ENCODE peak calls at places on chromosome 3, in ten cellular contexts. One of them, this sample, is unnamed.

GRCh38 chr3:87468938-87469337 is 192.6 kb upstream of the POU1F1 start:
- DNase-seq in cardiac muscle cell: no peak
- DNase-seq in kidney: no peak
- DNase-seq in fibroblast of pulmonary artery: no peak
- DNase-seq in left ventricle myocardium inferior: no peak
- DNase-seq in sigmoid colon: no peak
- DNase-seq in breast epithelium: no peak
- DNase-seq in CD8-positive, alpha-beta T cell: no peak
- DNase-seq in ascending aorta: no peak
- DNase-seq in lung: no peak
- DNase-seq in this sample: peak; percentile 12

GRCh38 chr3:83011471-83011870 is 1250.0 kb upstream of the GBE1 start:
- DNase-seq in cardiac muscle cell: no peak
- DNase-seq in kidney: no peak
- DNase-seq in fibroblast of pulmonary artery: no peak
- DNase-seq in left ventricle myocardium inferior: no peak
- DNase-seq in sigmoid colon: no peak
- DNase-seq in breast epithelium: no peak
- DNase-seq in CD8-positive, alpha-beta T cell: no peak
- DNase-seq in ascending aorta: no peak
- DNase-seq in lung: no peak
- DNase-seq in this sample: peak; percentile 16

GRCh38 chr3:111859061-111859973 is at the start of gene PHLDB2:
- DNase-seq in cardiac muscle cell: peak; percentile 94
- DNase-seq in kidney: peak; percentile 94
- DNase-seq in fibroblast of pulmonary artery: peak; percentile 86
- DNase-seq in left ventricle myocardium inferior: peak; percentile 87
- DNase-seq in sigmoid colon: peak; percentile 91
- DNase-seq in breast epithelium: peak; percentile 91
- DNase-seq in CD8-positive, alpha-beta T cell: peak; percentile 74
- DNase-seq in ascending aorta: peak; percentile 91
- DNase-seq in lung: peak; percentile 44
- DNase-seq in this sample: peak; percentile 74

GRCh38 chr3:188185717-188186236 is 31.8 kb downstream of the LPP start:
- DNase-seq in cardiac muscle cell: peak; percentile 64
- DNase-seq in kidney: no peak
- DNase-seq in fibroblast of pulmonary artery: no peak
- DNase-seq in left ventricle myocardium inferior: no peak
- DNase-seq in sigmoid colon: no peak
- DNase-seq in breast epithelium: peak; percentile 62
- DNase-seq in CD8-positive, alpha-beta T cell: no peak
- DNase-seq in ascending aorta: no peak
- DNase-seq in lung: peak; percentile 31
- DNase-seq in this sample: no peak

GRCh38 chr3:128283429-128283828 is 130.1 kb downstream of the EEFSEC start:
- DNase-seq in cardiac muscle cell: no peak
- DNase-seq in kidney: no peak
- DNase-seq in fibroblast of pulmonary artery: no peak
- DNase-seq in left ventricle myocardium inferior: no peak
- DNase-seq in sigmoid colon: no peak
- DNase-seq in breast epithelium: no peak
- DNase-seq in CD8-positive, alpha-beta T cell: no peak
- DNase-seq in ascending aorta: peak; percentile 31
- DNase-seq in lung: peak; percentile 11
- DNase-seq in this sample: no peak

GRCh38 chr3:104987859-104988258 is 378.9 kb upstream of the ALCAM start:
- DNase-seq in cardiac muscle cell: no peak
- DNase-seq in kidney: no peak
- DNase-seq in fibroblast of pulmonary artery: peak; percentile 7
- DNase-seq in left ventricle myocardium inferior: no peak
- DNase-seq in sigmoid colon: no peak
- DNase-seq in breast epithelium: no peak
- DNase-seq in CD8-positive, alpha-beta T cell: no peak
- DNase-seq in ascending aorta: no peak
- DNase-seq in lung: no peak
- DNase-seq in this sample: no peak

GRCh38 chr3:70127192-70127591 is 127.7 kb downstream of the SAMMSON start:
- DNase-seq in cardiac muscle cell: no peak
- DNase-seq in kidney: no peak
- DNase-seq in fibroblast of pulmonary artery: no peak
- DNase-seq in left ventricle myocardium inferior: no peak
- DNase-seq in sigmoid colon: no peak
- DNase-seq in breast epithelium: no peak
- DNase-seq in CD8-positive, alpha-beta T cell: no peak
- DNase-seq in ascending aorta: no peak
- DNase-seq in lung: no peak
- DNase-seq in this sample: no peak

GRCh38 chr3:28726840-28727239 is 378.2 kb upstream of the AZI2 start:
- DNase-seq in cardiac muscle cell: peak; percentile 68
- DNase-seq in kidney: no peak
- DNase-seq in fibroblast of pulmonary artery: peak; percentile 47
- DNase-seq in left ventricle myocardium inferior: peak; percentile 27
- DNase-seq in sigmoid colon: no peak
- DNase-seq in breast epithelium: no peak
- DNase-seq in CD8-positive, alpha-beta T cell: no peak
- DNase-seq in ascending aorta: peak; percentile 71
- DNase-seq in lung: peak; percentile 49
- DNase-seq in this sample: peak; percentile 13

GRCh38 chr3:4061201-4061600 is 242.0 kb upstream of the SETMAR start:
- DNase-seq in cardiac muscle cell: no peak
- DNase-seq in kidney: no peak
- DNase-seq in fibroblast of pulmonary artery: no peak
- DNase-seq in left ventricle myocardium inferior: no peak
- DNase-seq in sigmoid colon: no peak
- DNase-seq in breast epithelium: no peak
- DNase-seq in CD8-positive, alpha-beta T cell: no peak
- DNase-seq in ascending aorta: no peak
- DNase-seq in lung: no peak
- DNase-seq in this sample: no peak

GRCh38 chr3:29764603-29765254 is 483.9 kb downstream of the RBMS3 start:
- DNase-seq in cardiac muscle cell: no peak
- DNase-seq in kidney: no peak
- DNase-seq in fibroblast of pulmonary artery: peak; percentile 96
- DNase-seq in left ventricle myocardium inferior: no peak
- DNase-seq in sigmoid colon: no peak
- DNase-seq in breast epithelium: no peak
- DNase-seq in CD8-positive, alpha-beta T cell: no peak
- DNase-seq in ascending aorta: no peak
- DNase-seq in lung: peak; percentile 45
- DNase-seq in this sample: peak; percentile 93

GRCh38 chr3:36714343-36714742 is 50.0 kb downstream of the DCLK3 start:
- DNase-seq in cardiac muscle cell: no peak
- DNase-seq in kidney: no peak
- DNase-seq in fibroblast of pulmonary artery: peak; percentile 17
- DNase-seq in left ventricle myocardium inferior: no peak
- DNase-seq in sigmoid colon: no peak
- DNase-seq in breast epithelium: no peak
- DNase-seq in CD8-positive, alpha-beta T cell: no peak
- DNase-seq in ascending aorta: no peak
- DNase-seq in lung: no peak
- DNase-seq in this sample: peak; percentile 21

GRCh38 chr3:47022540-47023161 is 43.2 kb downstream of the NBEAL2 start:
- DNase-seq in cardiac muscle cell: peak; percentile 37
- DNase-seq in kidney: no peak
- DNase-seq in fibroblast of pulmonary artery: peak; percentile 24
- DNase-seq in left ventricle myocardium inferior: no peak
- DNase-seq in sigmoid colon: peak; percentile 66
- DNase-seq in breast epithelium: no peak
- DNase-seq in CD8-positive, alpha-beta T cell: no peak
- DNase-seq in ascending aorta: no peak
- DNase-seq in lung: no peak
- DNase-seq in this sample: no peak

GRCh38 chr3:79337798-79338197 is 430.0 kb downstream of the ROBO1 start:
- DNase-seq in cardiac muscle cell: no peak
- DNase-seq in kidney: no peak
- DNase-seq in fibroblast of pulmonary artery: no peak
- DNase-seq in left ventricle myocardium inferior: no peak
- DNase-seq in sigmoid colon: no peak
- DNase-seq in breast epithelium: no peak
- DNase-seq in CD8-positive, alpha-beta T cell: no peak
- DNase-seq in ascending aorta: no peak
- DNase-seq in lung: no peak
- DNase-seq in this sample: no peak

GRCh38 chr3:79344876-79345871 is 422.6 kb downstream of the ROBO1 start:
- DNase-seq in cardiac muscle cell: peak; percentile 26
- DNase-seq in kidney: no peak
- DNase-seq in fibroblast of pulmonary artery: no peak
- DNase-seq in left ventricle myocardium inferior: no peak
- DNase-seq in sigmoid colon: no peak
- DNase-seq in breast epithelium: no peak
- DNase-seq in CD8-positive, alpha-beta T cell: no peak
- DNase-seq in ascending aorta: no peak
- DNase-seq in lung: no peak
- DNase-seq in this sample: no peak

GRCh38 chr3:79339846-79340245 is 428.0 kb downstream of the ROBO1 start:
- DNase-seq in cardiac muscle cell: no peak
- DNase-seq in kidney: no peak
- DNase-seq in fibroblast of pulmonary artery: no peak
- DNase-seq in left ventricle myocardium inferior: no peak
- DNase-seq in sigmoid colon: no peak
- DNase-seq in breast epithelium: no peak
- DNase-seq in CD8-positive, alpha-beta T cell: no peak
- DNase-seq in ascending aorta: no peak
- DNase-seq in lung: no peak
- DNase-seq in this sample: no peak

GRCh38 chr3:79341961-79342360 is 425.8 kb downstream of the ROBO1 start:
- DNase-seq in cardiac muscle cell: peak; percentile 29
- DNase-seq in kidney: no peak
- DNase-seq in fibroblast of pulmonary artery: no peak
- DNase-seq in left ventricle myocardium inferior: no peak
- DNase-seq in sigmoid colon: no peak
- DNase-seq in breast epithelium: no peak
- DNase-seq in CD8-positive, alpha-beta T cell: no peak
- DNase-seq in ascending aorta: no peak
- DNase-seq in lung: no peak
- DNase-seq in this sample: no peak
- H3K4me3 ChIP-seq in cardiac muscle cell: no peak overlapping the region
- H3K4me3 ChIP-seq in kidney: no peak overlapping the region
- H3K4me3 ChIP-seq in fibroblast of pulmonary artery: no peak overlapping the region
- H3K4me3 ChIP-seq in left ventricle myocardium inferior: no peak overlapping the region
- H3K4me3 ChIP-seq in sigmoid colon: no peak overlapping the region
- H3K4me3 ChIP-seq in breast epithelium: no peak overlapping the region
- H3K4me3 ChIP-seq in CD8-positive, alpha-beta T cell: no peak overlapping the region
- H3K4me3 ChIP-seq in ascending aorta: no peak overlapping the region
- H3K4me3 ChIP-seq in lung: no peak overlapping the region
- H3K4me3 ChIP-seq in this sample: no peak overlapping the region

GRCh38 chr3:42906085-42906904 is at the start of gene ZNF662:
- DNase-seq in cardiac muscle cell: no peak
- DNase-seq in kidney: peak; percentile 88
- DNase-seq in fibroblast of pulmonary artery: peak; percentile 13
- DNase-seq in left ventricle myocardium inferior: peak; percentile 62
- DNase-seq in sigmoid colon: peak; percentile 80
- DNase-seq in breast epithelium: peak; percentile 27
- DNase-seq in CD8-positive, alpha-beta T cell: peak; percentile 28
- DNase-seq in ascending aorta: peak; percentile 65
- DNase-seq in lung: peak; percentile 31
- DNase-seq in this sample: no peak

GRCh38 chr3:42906905-42907183 is 902 bp downstream of the ZNF662 start:
- DNase-seq in cardiac muscle cell: no peak
- DNase-seq in kidney: no peak
- DNase-seq in fibroblast of pulmonary artery: no peak
- DNase-seq in left ventricle myocardium inferior: no peak
- DNase-seq in sigmoid colon: no peak
- DNase-seq in breast epithelium: no peak
- DNase-seq in CD8-positive, alpha-beta T cell: no peak
- DNase-seq in ascending aorta: no peak
- DNase-seq in lung: no peak
- DNase-seq in this sample: no peak

GRCh38 chr3:42904076-42904475 is 1.9 kb upstream of the ZNF662 start:
- DNase-seq in cardiac muscle cell: no peak
- DNase-seq in kidney: no peak
- DNase-seq in fibroblast of pulmonary artery: no peak
- DNase-seq in left ventricle myocardium inferior: no peak
- DNase-seq in sigmoid colon: no peak
- DNase-seq in breast epithelium: no peak
- DNase-seq in CD8-positive, alpha-beta T cell: no peak
- DNase-seq in ascending aorta: no peak
- DNase-seq in lung: no peak
- DNase-seq in this sample: no peak

GRCh38 chr3:42908675-42909074 is 2.7 kb downstream of the ZNF662 start:
- DNase-seq in cardiac muscle cell: no peak
- DNase-seq in kidney: no peak
- DNase-seq in fibroblast of pulmonary artery: no peak
- DNase-seq in left ventricle myocardium inferior: no peak
- DNase-seq in sigmoid colon: no peak
- DNase-seq in breast epithelium: no peak
- DNase-seq in CD8-positive, alpha-beta T cell: no peak
- DNase-seq in ascending aorta: no peak
- DNase-seq in lung: no peak
- DNase-seq in this sample: no peak

GRCh38 chr3:42905740-42906084 is 230 bp upstream of the ZNF662 start:
- DNase-seq in cardiac muscle cell: no peak
- DNase-seq in kidney: no peak
- DNase-seq in fibroblast of pulmonary artery: no peak
- DNase-seq in left ventricle myocardium inferior: no peak
- DNase-seq in sigmoid colon: no peak
- DNase-seq in breast epithelium: no peak
- DNase-seq in CD8-positive, alpha-beta T cell: no peak
- DNase-seq in ascending aorta: no peak
- DNase-seq in lung: no peak
- DNase-seq in this sample: no peak
- H3K4me3 ChIP-seq in cardiac muscle cell: no peak overlapping the region
- H3K4me3 ChIP-seq in kidney: peak overlapping the region; percentile 64
- H3K4me3 ChIP-seq in fibroblast of pulmonary artery: peak overlapping the region; percentile 40
- H3K4me3 ChIP-seq in left ventricle myocardium inferior: peak overlapping the region; percentile 81
- H3K4me3 ChIP-seq in sigmoid colon: peak overlapping the region; percentile 64
- H3K4me3 ChIP-seq in breast epithelium: peak overlapping the region; percentile 74
- H3K4me3 ChIP-seq in CD8-positive, alpha-beta T cell: peak overlapping the region; percentile 58
- H3K4me3 ChIP-seq in ascending aorta: peak overlapping the region; percentile 68
- H3K4me3 ChIP-seq in lung: peak overlapping the region; percentile 53
- H3K4me3 ChIP-seq in this sample: peak overlapping the region; percentile 43

GRCh38 chr3:23263796-23264195 is 60.7 kb downstream of the UBE2E2 start:
- DNase-seq in cardiac muscle cell: no peak
- DNase-seq in kidney: no peak
- DNase-seq in fibroblast of pulmonary artery: peak; percentile 63
- DNase-seq in left ventricle myocardium inferior: no peak
- DNase-seq in sigmoid colon: no peak
- DNase-seq in breast epithelium: no peak
- DNase-seq in CD8-positive, alpha-beta T cell: no peak
- DNase-seq in ascending aorta: no peak
- DNase-seq in lung: no peak
- DNase-seq in this sample: peak; percentile 49
- H3K4me3 ChIP-seq in cardiac muscle cell: no peak overlapping the region
- H3K4me3 ChIP-seq in kidney: no peak overlapping the region
- H3K4me3 ChIP-seq in fibroblast of pulmonary artery: no peak overlapping the region
- H3K4me3 ChIP-seq in left ventricle myocardium inferior: no peak overlapping the region
- H3K4me3 ChIP-seq in sigmoid colon: no peak overlapping the region
- H3K4me3 ChIP-seq in breast epithelium: no peak overlapping the region
- H3K4me3 ChIP-seq in CD8-positive, alpha-beta T cell: no peak overlapping the region
- H3K4me3 ChIP-seq in ascending aorta: no peak overlapping the region
- H3K4me3 ChIP-seq in lung: no peak overlapping the region
- H3K4me3 ChIP-seq in this sample: no peak overlapping the region

DNA sequence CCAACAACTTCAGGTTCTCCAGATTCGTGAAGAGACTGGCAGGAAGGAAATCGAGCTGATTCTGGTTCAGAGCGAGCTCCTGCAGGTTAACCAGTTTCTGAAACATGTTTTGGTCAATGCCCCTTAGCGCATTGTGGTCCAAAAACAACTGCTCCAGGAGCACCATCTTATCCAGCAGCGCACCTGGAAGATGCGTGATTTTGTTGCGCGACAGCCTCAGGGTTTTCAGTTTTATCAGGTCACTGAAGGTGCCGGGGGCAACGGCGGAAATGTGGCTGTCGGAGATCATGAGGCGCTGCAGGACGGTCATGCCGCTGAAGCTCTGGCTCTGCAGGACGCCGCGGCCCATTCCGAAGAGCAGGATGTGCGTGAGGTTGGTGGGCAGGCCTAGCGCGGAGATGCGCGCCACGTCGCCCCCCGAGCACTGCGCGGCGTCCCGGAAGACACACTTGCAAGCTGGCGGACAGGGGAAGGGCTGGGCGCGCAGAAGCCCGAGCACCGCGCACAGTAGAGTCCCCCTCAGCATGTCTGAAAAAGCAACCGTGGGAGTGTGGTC is 1.2 kb downstream of the GP5 start:
- DNase-seq in cardiac muscle cell: peak; percentile 14
- DNase-seq in kidney: no peak
- DNase-seq in fibroblast of pulmonary artery: no peak
- DNase-seq in left ventricle myocardium inferior: no peak
- DNase-seq in sigmoid colon: no peak
- DNase-seq in breast epithelium: no peak
- DNase-seq in CD8-positive, alpha-beta T cell: peak; percentile 41
- DNase-seq in ascending aorta: no peak
- DNase-seq in lung: no peak
- DNase-seq in this sample: no peak
- H3K4me3 ChIP-seq in cardiac muscle cell: peak overlapping the region; percentile 0
- H3K4me3 ChIP-seq in kidney: peak overlapping the region; percentile 25
- H3K4me3 ChIP-seq in fibroblast of pulmonary artery: peak overlapping the region; percentile 12
- H3K4me3 ChIP-seq in left ventricle myocardium inferior: peak overlapping the region; percentile 54
- H3K4me3 ChIP-seq in sigmoid colon: peak overlapping the region; percentile 31
- H3K4me3 ChIP-seq in breast epithelium: peak overlapping the region; percentile 29
- H3K4me3 ChIP-seq in CD8-positive, alpha-beta T cell: peak overlapping the region; percentile 60
- H3K4me3 ChIP-seq in ascending aorta: peak overlapping the region; percentile 1
- H3K4me3 ChIP-seq in lung: no peak overlapping the region
- H3K4me3 ChIP-seq in this sample: peak overlapping the region; percentile 5

This sample was measured in foreskin fibroblast.